ENCODE peak calls at places on chromosomes 12 and 14, in five cellular contexts. E is SK-N-SH, L is K562, G is HepG2, P is GM12878. Z is an unnamed sample.

GRCh38 chr12:113831016-113831415 is 135.1 kb downstream of the RBM19 start:
- DNase-seq in E (no peak), L (no peak), G (no peak), P (no peak), Z (no peak)

GRCh38 chr14:70709726-70710382 is 68.1 kb downstream of the TTC9 start:
- DNase-seq in E (no peak), L (no peak), G (peak), P (no peak), Z (no peak)

GRCh38 chr12:117587646-117588287 is 226.3 kb upstream of the NOS1 start:
- DNase-seq in E (peak), L (peak), G (peak), P (no peak), Z (peak)

GRCh38 chr14:98408024-98408555 is 863.9 kb downstream of the BCL11B start:
- DNase-seq in E (no peak), L (no peak), G (no peak), P (no peak), Z (no peak)

GRCh38 chr12:112841240-112841639 is 49.7 kb downstream of the RPH3A start:
- DNase-seq in E (no peak), L (no peak), G (no peak), P (no peak), Z (no peak)

GRCh38 chr12:90883456-90883855 is 71.5 kb downstream of the CCER1 start:
- DNase-seq in E (no peak), L (no peak), G (no peak), P (no peak), Z (no peak)

GRCh38 chr14:49881296-49882006 is 11.4 kb upstream of the ARF6 start:
- DNase-seq in E (no peak), L (no peak), G (no peak), P (no peak), Z (no peak)

GRCh38 chr12:65803253-65803652 is 21.0 kb upstream of the HMGA2 start:
- DNase-seq in E (no peak), L (no peak), G (no peak), P (no peak), Z (no peak)

GRCh38 chr12:106954462-106955376 is 988 bp upstream of the TMEM263 start:
- DNase-seq in E (peak), L (peak), G (no peak), P (no peak), Z (no peak)

GRCh38 chr14:90911121-90911520 is 94.9 kb upstream of the TTC7B start:
- DNase-seq in E (no peak), L (no peak), G (no peak), P (no peak), Z (no peak)

GRCh38 chr14:86787782-86788181 is 1205.2 kb downstream of the GALC start:
- DNase-seq in E (no peak), L (no peak), G (no peak), P (no peak), Z (no peak)

GRCh38 chr12:9635014-9635413 is 27.3 kb upstream of the KLRB1 start:
- DNase-seq in E (no peak), L (no peak), G (no peak), P (no peak), Z (no peak)

GRCh38 chr14:103156733-103157411 is 33.6 kb downstream of the TNFAIP2 start:
- DNase-seq in E (no peak), L (no peak), G (no peak), P (no peak), Z (no peak)

GRCh38 chr12:12562016-12562483 is 613 bp downstream of the DUSP16 start:
- DNase-seq in E (no peak), L (peak), G (no peak), P (no peak), Z (no peak)

GRCh38 chr12:93676408-93677194 is 574 bp upstream of the CRADD start:
- DNase-seq in E (no peak), L (no peak), G (no peak), P (no peak), Z (no peak)

GRCh38 chr14:26332966-26333365 is 264.9 kb downstream of the NOVA1 start:
- DNase-seq in E (no peak), L (no peak), G (no peak), P (no peak), Z (no peak)

GRCh38 chr12:15562263-15562662 is 226.9 kb downstream of the EPS8 start:
- DNase-seq in E (no peak), L (no peak), G (no peak), P (no peak), Z (no peak)

GRCh38 chr12:68675098-68675842 is 11.5 kb upstream of the NUP107 start:
- DNase-seq in E (no peak), L (peak), G (no peak), P (no peak), Z (no peak)

GRCh38 chr14:58703149-58703509 is 65.4 kb downstream of the DACT1 start:
- DNase-seq in E (peak), L (no peak), G (no peak), P (no peak), Z (no peak)

GRCh38 chr12:84785281-84785680 is 127.3 kb downstream of the SLC6A15 start:
- DNase-seq in E (no peak), L (no peak), G (no peak), P (no peak), Z (no peak)

GRCh38 chr14:26897186-26897585 is 299.4 kb upstream of the NOVA1 start:
- DNase-seq in E (no peak), L (no peak), G (no peak), P (no peak), Z (no peak)

GRCh38 chr14:75450381-75451276 is 22.8 kb downstream of the JDP2 start:
- DNase-seq in E (no peak), L (no peak), G (peak), P (no peak), Z (no peak)

GRCh38 chr14:102158797-102159196 is 19.1 kb downstream of the WDR20 start:
- DNase-seq in E (no peak), L (no peak), G (no peak), P (no peak), Z (no peak)

GRCh38 chr14:21101802-21102413 is 1.0 kb downstream of the TMEM253 start:
- DNase-seq in E (no peak), L (peak), G (no peak), P (no peak), Z (no peak)

GRCh38 chr14:71261206-71261605 is 353.9 kb downstream of the PCNX1 start:
- DNase-seq in E (no peak), L (peak), G (no peak), P (no peak), Z (no peak)

GRCh38 chr12:19833775-19834501 is 394.6 kb downstream of the AEBP2 start:
- DNase-seq in E (no peak), L (no peak), G (no peak), P (no peak), Z (no peak)

GRCh38 chr12:47818382-47818700 is 1.4 kb downstream of the HDAC7 start:
- DNase-seq in E (no peak), L (peak), G (no peak), P (no peak), Z (no peak)

GRCh38 chr12:92702754-92703679 is at the start of gene PLEKHG7:
- DNase-seq in E (no peak), L (no peak), G (peak), P (peak), Z (no peak)

GRCh38 chr14:42806909-42807315 is 1200.2 kb downstream of the LRFN5 start:
- DNase-seq in E (no peak), L (no peak), G (no peak), P (no peak), Z (no peak)

GRCh38 chr12:14239350-14239934 is 126.0 kb upstream of the ATF7IP start:
- DNase-seq in E (peak), L (no peak), G (peak), P (peak), Z (no peak)

GRCh38 chr14:52369305-52369781 is 55.2 kb downstream of the PTGER2 start:
- DNase-seq in E (no peak), L (no peak), G (no peak), P (no peak), Z (no peak)

GRCh38 chr12:59444932-59445331 is 150.9 kb upstream of the SLC16A7 start:
- DNase-seq in E (no peak), L (no peak), G (no peak), P (no peak), Z (no peak)

GRCh38 chr14:79256311-79256879 is 954.9 kb downstream of the DIO2 start:
- DNase-seq in E (no peak), L (no peak), G (no peak), P (no peak), Z (no peak)

GRCh38 chr14:55314449-55314848 is 43.2 kb downstream of the FBXO34 start:
- DNase-seq in E (no peak), L (no peak), G (no peak), P (no peak), Z (no peak)

GRCh38 chr12:46524778-46525177 is 152.2 kb upstream of the SLC38A2 start:
- DNase-seq in E (peak), L (no peak), G (no peak), P (no peak), Z (no peak)

GRCh38 chr12:6774557-6775062 is 2.3 kb downstream of the LAG3 start:
- DNase-seq in E (no peak), L (no peak), G (no peak), P (no peak), Z (no peak)

GRCh38 chr12:94879542-94879941 is 124.0 kb downstream of the NDUFA12 start:
- DNase-seq in E (no peak), L (peak), G (peak), P (no peak), Z (no peak)

GRCh38 chr14:104966261-104967143 is 11.7 kb downstream of the AHNAK2 start:
- DNase-seq in E (no peak), L (no peak), G (no peak), P (no peak), Z (no peak)

GRCh38 chr12:95083471-95083870 is 10.1 kb upstream of the NR2C1 start:
- DNase-seq in E (no peak), L (no peak), G (no peak), P (no peak), Z (no peak)

GRCh38 chr14:96221109-96221650 is 16.5 kb downstream of the BDKRB2 start:
- DNase-seq in E (no peak), L (no peak), G (no peak), P (no peak), Z (no peak)

GRCh38 chr14:96225745-96226151 is 21.1 kb downstream of the BDKRB2 start:
- DNase-seq in E (peak), L (no peak), G (peak), P (no peak), Z (no peak)

GRCh38 chr14:96217381-96217913 is 12.8 kb downstream of the BDKRB2 start:
- DNase-seq in E (peak), L (no peak), G (no peak), P (no peak), Z (no peak)

GRCh38 chr14:96224480-96225096 is 19.9 kb downstream of the BDKRB2 start:
- DNase-seq in E (no peak), L (no peak), G (no peak), P (no peak), Z (no peak)

GRCh38 chr14:96221841-96222240 is 17.2 kb downstream of the BDKRB2 start:
- DNase-seq in E (no peak), L (no peak), G (no peak), P (no peak), Z (no peak)
- TF ChIP-seq ZBTB33 in E (no peak), L (no peak), G (no peak), P (no peak), Z (no peak)

DNA sequence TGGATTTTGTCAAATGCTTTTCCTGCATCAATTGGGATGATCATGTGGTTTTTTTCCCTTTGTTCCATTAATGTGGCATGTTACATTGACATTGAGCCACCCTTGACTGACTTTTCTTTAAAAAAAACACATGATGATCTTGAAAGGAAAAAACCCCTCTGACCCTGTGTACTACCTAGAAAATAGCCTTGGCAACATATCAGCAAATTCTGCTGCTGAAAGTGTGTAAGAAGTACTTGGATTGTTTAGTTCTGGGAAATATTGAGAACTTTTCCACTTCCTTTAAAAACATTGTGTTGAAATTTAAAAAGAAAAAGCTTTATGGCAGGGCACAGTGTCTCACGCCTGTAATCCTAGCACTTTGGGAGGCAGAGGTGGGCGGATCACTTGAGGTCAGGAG is 20.7 kb downstream of the ACACB start:
- DNase-seq in E (no peak), L (no peak), G (no peak), P (no peak), Z (no peak)
- TF ChIP-seq JUND in E (no peak), L (no peak), G (no peak), P (no peak), Z (no peak)

GRCh38 chr14:32656609-32657008 is 282.1 kb upstream of the NPAS3 start:
- DNase-seq in E (no peak), L (no peak), G (no peak), P (no peak), Z (no peak)
- H3K9ac ChIP-seq in E (no peak), L (no peak), G (no peak), P (no peak), Z (no peak)

GRCh38 chr12:28497889-28498411 is 307.7 kb downstream of the CCDC91 start:
- DNase-seq in E (no peak), L (no peak), G (no peak), P (peak), Z (peak)
- TF ChIP-seq ZBTB33 in E (no peak), L (no peak), G (no peak), P (no peak), Z (no peak)

GRCh38 chr12:108772896-108773797 is 41.8 kb upstream of the CORO1C start:
- DNase-seq in E (no peak), L (no peak), G (no peak), P (no peak), Z (no peak)
- TF ChIP-seq JUND in E (no peak), L (no peak), G (no peak), P (no peak), Z (no peak)

GRCh38 chr12:123109319-123109772 is 41.5 kb downstream of the PITPNM2 start:
- DNase-seq in E (no peak), L (no peak), G (no peak), P (no peak), Z (no peak)

GRCh38 chr12:123108682-123109066 is 42.2 kb downstream of the PITPNM2 start:
- DNase-seq in E (no peak), L (no peak), G (no peak), P (no peak), Z (no peak)

GRCh38 chr12:123114305-123115083 is 36.4 kb downstream of the PITPNM2 start:
- DNase-seq in E (no peak), L (no peak), G (no peak), P (no peak), Z (no peak)

GRCh38 chr12:123113038-123113437 is 37.9 kb downstream of the PITPNM2 start:
- DNase-seq in E (no peak), L (no peak), G (no peak), P (no peak), Z (no peak)

DNA sequence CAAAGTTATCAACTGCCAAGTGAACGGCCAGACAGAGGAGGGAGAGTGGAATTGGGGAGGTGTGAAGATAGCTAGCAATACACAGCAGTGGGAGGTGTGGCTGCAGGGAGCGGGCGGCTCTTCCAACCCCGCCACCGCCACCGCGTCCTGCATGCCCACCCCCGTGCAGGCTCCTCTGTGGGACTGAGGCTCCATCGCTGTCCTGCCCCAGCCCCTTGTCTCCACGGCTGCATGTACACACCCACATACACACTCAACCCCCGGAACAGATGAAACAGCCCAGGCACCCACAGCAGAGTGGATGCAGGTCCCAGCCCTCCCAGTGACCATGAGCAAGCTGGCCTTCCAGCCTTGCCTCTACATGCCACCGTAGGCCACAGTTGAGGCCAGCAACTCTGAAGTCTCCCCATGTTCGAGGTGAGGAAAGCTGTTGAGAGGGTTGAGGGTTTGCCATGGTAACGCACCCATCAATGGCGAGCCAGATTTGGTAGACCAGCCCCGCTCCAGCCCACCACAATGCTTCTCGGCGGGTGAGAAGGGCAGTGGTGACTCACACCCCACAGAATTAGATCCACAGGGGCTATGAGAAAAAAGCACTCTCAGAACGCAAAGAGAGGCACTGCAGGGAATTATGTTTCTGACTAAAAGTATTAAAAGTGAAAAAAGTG is 39.3 kb downstream of the PITPNM2 start:
- DNase-seq in E (no peak), L (no peak), G (no peak), P (no peak), Z (no peak)
- H3K9ac ChIP-seq in E (no peak), L (peak), G (no peak), P (no peak), Z (no peak)

Z was measured in HCT116.